ENCODE peak calls at places on chromosome 2, in five cellular contexts. S, O, I, K and A are unnamed samples.

GRCh38 chr2:120769787-120770120 is 34.1 kb downstream of the GLI2 start:
- DNase-seq in O (no peak), I (no peak), S (no peak), K (no peak), A (no peak)

GRCh38 chr2:117232305-117232704 is 582.2 kb upstream of the DDX18 start:
- DNase-seq in O (no peak), I (peak; percentile 59), K (no peak), S (no peak), A (no peak)

GRCh38 chr2:63189026-63189425 is 138.4 kb downstream of the OTX1 start:
- DNase-seq in S (peak; percentile 50), I (peak; percentile 68), K (no peak), O (peak; percentile 70), A (no peak)

GRCh38 chr2:143426296-143426695 is 297.1 kb downstream of the ARHGAP15 start:
- DNase-seq in S (peak; percentile 51), K (no peak), O (peak; percentile 80), I (no peak), A (no peak)

GRCh38 chr2:157777425-157777824 is 98.7 kb downstream of the ACVR1 start:
- DNase-seq in O (peak; percentile 62), S (peak; percentile 70), I (peak; percentile 68), K (no peak), A (no peak)

GRCh38 chr2:237567276-237568029 is 1.1 kb downstream of the PRLH start:
- DNase-seq in S (no peak), I (no peak), O (no peak), K (no peak), A (no peak)

GRCh38 chr2:201235865-201236811 is 24.2 kb upstream of the CASP8 start:
- DNase-seq in O (peak; percentile 61), S (peak; percentile 80), K (peak; percentile 28), I (peak; percentile 53), A (no peak)

GRCh38 chr2:104004818-104005217 is 849.1 kb upstream of the POU3F3 start:
- DNase-seq in O (no peak), I (no peak), S (no peak), K (no peak), A (no peak)

GRCh38 chr2:159713691-159714585 is 1.6 kb downstream of the MARCHF7 start:
- DNase-seq in O (peak; percentile 80), I (no peak), S (peak; percentile 74), K (no peak), A (no peak)

GRCh38 chr2:20806286-20806685 is 16.6 kb downstream of the LDAH start:
- DNase-seq in S (no peak), K (no peak), O (no peak), I (no peak), A (no peak)

GRCh38 chr2:132909427-132909826 is 239.4 kb upstream of the LYPD1 start:
- DNase-seq in K (no peak), S (no peak), O (peak; percentile 1), I (no peak), A (no peak)

GRCh38 chr2:73970850-73971471 is 13.7 kb upstream of the TET3 start:
- DNase-seq in K (peak; percentile 49), O (no peak), I (peak; percentile 28), S (peak; percentile 59), A (peak; percentile 42)

GRCh38 chr2:238821391-238821790 is 26.5 kb upstream of the TWIST2 start:
- DNase-seq in O (no peak), I (no peak), S (peak; percentile 76), K (no peak), A (no peak)

GRCh38 chr2:16971722-16972234 is 306.1 kb upstream of the CYRIA start:
- DNase-seq in K (no peak), I (no peak), S (no peak), O (no peak), A (no peak)

GRCh38 chr2:241933175-241933911 is 63.8 kb downstream of the RTP5 start:
- DNase-seq in O (no peak), K (no peak), I (no peak), S (peak; percentile 92), A (no peak)

GRCh38 chr2:3282056-3282998 is 95.3 kb downstream of the EIPR1 start:
- DNase-seq in K (no peak), S (peak; percentile 24), O (peak; percentile 65), I (no peak), A (no peak)

GRCh38 chr2:118146315-118147283 is 58.3 kb downstream of the INSIG2 start:
- DNase-seq in O (no peak), K (no peak), S (no peak), I (no peak), A (no peak)

GRCh38 chr2:159553727-159554126 is 62.6 kb downstream of the BAZ2B start:
- DNase-seq in I (no peak), O (no peak), K (no peak), S (no peak), A (no peak)

GRCh38 chr2:241894681-241895426 is 25.3 kb downstream of the RTP5 start:
- DNase-seq in S (no peak), I (no peak), O (no peak), K (no peak), A (no peak)

GRCh38 chr2:63050186-63050915 is at the start of gene OTX1:
- DNase-seq in S (no peak), I (peak; percentile 93), K (no peak), O (peak; percentile 93), A (no peak)

GRCh38 chr2:76713312-76713711 is 808.9 kb downstream of the LRRTM4 start:
- DNase-seq in I (no peak), O (no peak), S (no peak), K (no peak), A (no peak)

GRCh38 chr2:29114841-29115609 is at the start of gene CLIP4:
- DNase-seq in S (peak; percentile 87), O (peak; percentile 56), I (peak; percentile 50), K (peak; percentile 64), A (no peak)

GRCh38 chr2:46298272-46298521 is 990 bp downstream of the EPAS1 start:
- DNase-seq in I (no peak), O (no peak), K (no peak), S (no peak), A (no peak)

GRCh38 chr2:46297546-46298271 is 502 bp downstream of the EPAS1 start:
- DNase-seq in K (peak; percentile 86), S (no peak), I (peak; percentile 81), O (peak; percentile 87), A (peak; percentile 64)

GRCh38 chr2:46298522-46299351 is 1.5 kb downstream of the EPAS1 start:
- DNase-seq in S (peak; percentile 62), K (peak; percentile 54), O (peak; percentile 49), I (peak; percentile 48), A (no peak)

GRCh38 chr2:46296216-46296839 is 879 bp upstream of the EPAS1 start:
- DNase-seq in O (peak; percentile 40), S (no peak), I (peak; percentile 25), K (peak; percentile 48), A (no peak)

DNA sequence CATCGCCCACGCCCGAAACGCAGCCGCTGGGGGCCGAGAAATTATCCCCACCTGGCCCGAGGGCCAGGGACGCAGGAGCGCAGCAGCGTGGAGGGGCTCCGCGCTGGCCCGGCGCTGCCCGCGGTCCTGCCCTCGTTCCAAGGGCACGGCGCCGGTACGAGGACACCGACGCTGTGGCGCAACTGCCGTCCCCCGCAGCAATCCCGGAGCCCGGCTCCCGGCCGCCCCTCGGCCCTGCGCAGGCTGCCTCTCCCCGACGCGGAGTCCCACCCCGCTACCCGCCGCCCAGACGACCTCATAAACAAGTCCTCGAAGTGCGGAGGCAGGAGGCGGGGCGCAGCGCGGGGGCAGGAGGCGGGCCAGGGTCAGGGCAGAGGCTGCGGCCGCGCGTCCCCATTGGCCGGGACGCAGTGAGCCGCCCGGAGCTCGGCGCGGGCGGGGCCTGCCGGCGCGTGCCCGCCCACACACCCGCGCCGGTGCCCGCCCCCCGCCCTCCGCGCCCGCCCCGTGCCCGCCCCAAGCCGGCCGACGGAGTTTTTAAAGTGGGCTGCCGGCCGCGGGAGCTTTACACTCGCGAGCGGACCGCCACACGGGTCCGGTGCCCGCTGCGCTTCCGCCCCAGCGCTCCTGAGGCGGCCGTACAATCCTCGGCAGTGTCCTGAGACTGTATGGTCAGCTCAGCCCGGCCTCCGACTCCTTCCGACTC is at the start of gene EPAS1:
- DNase-seq in S (peak; percentile 95), I (peak; percentile 80), O (peak; percentile 88), K (peak; percentile 90), A (peak; percentile 75)
- TF ChIP-seq CTCF in S (no peak), I (no peak), O (no peak), K (no peak), A (no peak)

GRCh38 chr2:206396216-206396615 is 47.1 kb upstream of the ADAM23 start:
- DNase-seq in I (no peak), O (no peak), S (no peak), K (no peak), A (no peak)

GRCh38 chr2:206390181-206390580 is 53.2 kb upstream of the ADAM23 start:
- DNase-seq in O (no peak), I (no peak), S (no peak), K (no peak), A (no peak)

GRCh38 chr2:206389164-206389563 is 54.2 kb upstream of the ADAM23 start:
- DNase-seq in S (no peak), K (no peak), I (no peak), O (no peak), A (no peak)

GRCh38 chr2:206392118-206392517 is 51.2 kb upstream of the ADAM23 start:
- DNase-seq in K (no peak), O (peak; percentile 65), S (peak; percentile 64), I (peak; percentile 54), A (no peak)
- TF ChIP-seq CTCF in K (no peak), O (peak; percentile 65), S (peak; percentile 68), I (peak; percentile 55), A (no peak)

DNA sequence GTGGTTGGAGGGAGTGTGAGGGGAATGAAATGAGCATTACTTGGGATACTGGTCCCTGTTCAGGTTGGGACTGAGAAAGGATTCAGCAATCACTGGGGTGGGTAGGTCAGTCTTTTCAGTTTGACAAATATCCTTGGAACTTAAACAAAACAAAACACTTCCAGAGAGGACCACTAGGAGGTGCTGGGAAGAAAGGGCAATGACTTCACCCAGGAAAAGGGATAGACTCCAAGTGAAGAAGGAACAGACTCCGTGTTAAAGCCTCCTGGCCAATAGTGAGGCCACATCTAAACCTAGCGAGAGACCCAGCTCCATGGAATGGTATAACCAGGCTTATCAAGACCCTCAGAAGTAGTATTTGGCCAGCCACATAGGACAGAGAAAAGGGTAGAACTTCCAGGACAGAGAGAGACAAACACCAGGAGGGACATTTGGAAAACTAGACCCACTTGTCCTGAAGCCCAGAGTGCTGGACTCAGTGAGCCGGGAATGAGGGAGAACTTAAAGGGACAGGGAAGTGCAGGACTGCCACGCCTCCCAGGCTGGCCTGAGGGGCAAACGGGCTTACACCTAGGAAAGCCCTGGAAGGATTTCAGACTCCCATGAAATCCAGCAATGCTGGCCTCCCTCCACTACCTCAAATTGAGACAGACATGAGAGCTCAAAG is 19.6 kb upstream of the KCNG3 start:
- DNase-seq in I (peak; percentile 61), K (no peak), O (peak; percentile 70), S (peak; percentile 70), A (no peak)
- TF ChIP-seq CTCF in I (peak; percentile 13), K (peak; percentile 5), O (peak; percentile 76), S (peak; percentile 85), A (no peak)

DNA sequence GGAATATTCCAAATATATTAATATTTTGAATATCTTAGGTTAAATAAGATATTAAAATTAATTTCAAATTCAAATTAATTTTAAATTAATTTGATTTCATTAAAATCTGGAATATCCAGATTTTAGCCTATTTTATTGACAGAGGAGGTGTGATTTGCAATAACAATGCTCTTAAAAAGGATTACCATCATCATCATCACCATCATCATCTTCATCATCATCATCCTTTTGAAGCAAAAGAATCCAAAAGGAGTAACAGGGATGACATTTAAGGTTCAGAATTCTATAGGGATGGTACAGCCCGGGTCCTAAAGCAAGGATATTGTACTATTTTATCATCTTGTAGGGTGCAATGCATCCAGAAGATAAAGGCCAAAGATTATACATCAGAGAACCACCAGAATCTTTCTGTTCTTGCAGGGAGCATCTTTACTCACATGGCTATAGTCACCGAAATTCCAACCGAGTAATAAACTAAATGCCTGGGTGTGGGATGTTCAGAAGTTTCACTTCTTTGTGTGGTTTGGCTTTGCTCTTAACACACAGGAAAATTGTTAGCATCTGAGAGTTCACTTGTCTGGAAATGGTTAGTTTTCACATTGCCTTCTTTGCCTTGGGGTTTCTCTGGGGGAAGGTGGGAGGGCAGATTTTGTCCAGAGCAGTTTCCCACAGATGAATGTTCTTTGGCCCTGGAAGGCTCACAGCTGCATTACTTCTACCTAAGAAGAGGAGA is 99.1 kb upstream of the ITGA6 start:
- DNase-seq in O (no peak), K (no peak), I (no peak), S (no peak), A (no peak)
- TF ChIP-seq CTCF in O (no peak), K (no peak), I (no peak), S (no peak), A (no peak)